ENCODE peak calls at places on chromosomes 6 and 20, in four cellular contexts. B, C, R and L are unnamed samples.

GRCh38 chr6:116101298-116101718 is 655 bp downstream of the NT5DC1 start:
- DNase-seq in R (no peak), C (no peak), B (no peak), L (no peak)

GRCh38 chr6:3263091-3263490 is 4.3 kb downstream of the PSMG4 start:
- DNase-seq in B (no peak), C (no peak), R (no peak), L (no peak)

GRCh38 chr6:83511901-83512681 is at the start of gene PRSS35:
- DNase-seq in R (peak), C (peak), B (peak), L (peak)

GRCh38 chr6:166097914-166098522 is 69.6 kb downstream of the TBXT start:
- DNase-seq in C (peak), B (peak), R (peak), L (peak)

GRCh38 chr20:31516651-31517050 is 2.4 kb downstream of the HM13 start:
- DNase-seq in R (no peak), B (no peak), C (no peak), L (no peak)

GRCh38 chr6:56241106-56241812 is 6.1 kb downstream of the COL21A1 start:
- DNase-seq in B (no peak), C (no peak), R (no peak), L (no peak)

GRCh38 chr6:91580635-91581034 is 993.8 kb upstream of the MAP3K7 start:
- DNase-seq in B (no peak), R (no peak), C (no peak), L (no peak)

GRCh38 chr20:38094373-38094775 is 60.8 kb downstream of the RPRD1B start:
- DNase-seq in R (peak), C (peak), B (peak), L (peak)

GRCh38 chr6:28393912-28394662 is 5.5 kb downstream of the ZSCAN12 start:
- DNase-seq in C (peak), R (peak), B (no peak), L (peak)

GRCh38 chr6:140046030-140046632 is 671.7 kb upstream of the CITED2 start:
- DNase-seq in C (no peak), B (no peak), R (no peak), L (peak)

GRCh38 chr6:3139090-3139903 is 18.0 kb downstream of the TUBB2A start:
- DNase-seq in R (no peak), C (peak), B (peak), L (peak)

GRCh38 chr6:72446427-72446826 is 175.4 kb upstream of the KCNQ5 start:
- DNase-seq in C (peak), R (peak), B (no peak), L (no peak)

GRCh38 chr20:3887870-3888614 is 1.1 kb upstream of the PANK2 start:
- DNase-seq in B (no peak), C (peak), R (no peak), L (peak)

GRCh38 chr6:20497200-20497820 is 36.9 kb upstream of the CDKAL1 start:
- DNase-seq in R (no peak), B (no peak), C (peak), L (no peak)

GRCh38 chr6:140929121-140929520 is 1203.6 kb upstream of the GJE1 start:
- DNase-seq in B (no peak), R (no peak), C (no peak), L (no peak)

GRCh38 chr6:106628658-106629102 is 618 bp downstream of the RTN4IP1 start:
- DNase-seq in C (peak), R (peak), B (no peak), L (no peak)

GRCh38 chr6:11601776-11602605 is 64.4 kb downstream of the TMEM170B start:
- DNase-seq in R (peak), B (no peak), C (no peak), L (no peak)